ENCODE peak calls at places on chromosomes 1 and 21, in six cellular contexts. O, E, I, C, U and Z are unnamed samples.
A peak's percentile ranks its signal among the peaks of the same experiment; 100 is the strongest.

GRCh38 chr1:37726191-37726590 is 33.9 kb downstream of the CDCA8 start:
- DNase-seq in C (no peak), O (no peak), I (no peak), U (no peak), E (no peak), Z (no peak)

GRCh38 chr1:8025061-8025670 is 943 bp downstream of the ERRFI1 start:
- DNase-seq in C (no peak), I (peak; percentile 75), O (no peak), U (peak; percentile 39), E (no peak), Z (no peak)

GRCh38 chr21:22575165-22575584 is 1577.0 kb downstream of the NCAM2 start:
- DNase-seq in I (no peak), O (peak; percentile 14), E (no peak), C (no peak), U (no peak), Z (peak; percentile 25)

GRCh38 chr1:203322480-203323179 is 17.3 kb downstream of the BTG2 start:
- DNase-seq in O (no peak), C (no peak), I (no peak), U (no peak), E (no peak), Z (no peak)

GRCh38 chr1:24318988-24319863 is at the start of gene GRHL3:
- DNase-seq in E (no peak), U (no peak), I (peak; percentile 98), O (no peak), C (peak; percentile 35), Z (no peak)

GRCh38 chr21:21730524-21730923 is 732.3 kb downstream of the NCAM2 start:
- DNase-seq in O (no peak), C (no peak), U (peak; percentile 91), I (no peak), E (no peak), Z (no peak)

GRCh38 chr1:153790282-153790995 is 15.2 kb downstream of the SLC27A3 start:
- DNase-seq in C (no peak), O (no peak), I (no peak), U (peak; percentile 93), E (no peak), Z (no peak)

GRCh38 chr1:211469938-211470529 is 21.9 kb downstream of the RD3 start:
- DNase-seq in E (peak; percentile 83), I (peak; percentile 77), O (peak; percentile 83), C (peak; percentile 70), U (peak; percentile 68), Z (peak; percentile 86)

GRCh38 chr1:223319913-223320600 is 43.9 kb downstream of the SUSD4 start:
- DNase-seq in C (no peak), U (no peak), E (no peak), O (no peak), I (peak; percentile 34), Z (no peak)

GRCh38 chr1:94332516-94332915 is 85.7 kb upstream of the ABCD3 start:
- DNase-seq in C (no peak), E (no peak), U (no peak), I (no peak), O (no peak), Z (no peak)

GRCh38 chr1:41540886-41541591 is 56.6 kb upstream of the EDN2 start:
- DNase-seq in U (peak; percentile 9), O (no peak), C (peak; percentile 38), E (no peak), I (no peak), Z (no peak)

GRCh38 chr1:65558215-65558614 is 137.7 kb downstream of the LEPR start:
- DNase-seq in U (no peak), E (no peak), O (no peak), C (no peak), I (peak; percentile 8), Z (no peak)

GRCh38 chr1:178484698-178485225 is 12.0 kb downstream of the CLEC20A start:
- DNase-seq in E (no peak), C (no peak), U (no peak), I (no peak), O (no peak), Z (no peak)

GRCh38 chr21:24367936-24368335 is 1239.3 kb downstream of the MRPL39 start:
- DNase-seq in I (no peak), C (no peak), E (no peak), U (no peak), O (no peak), Z (no peak)

GRCh38 chr1:158932171-158932570 is 819 bp downstream of the PYHIN1 start:
- DNase-seq in O (no peak), I (peak; percentile 57), E (no peak), U (no peak), C (no peak), Z (no peak)

GRCh38 chr1:201734776-201735175 is 94.2 kb upstream of the IPO9 start:
- DNase-seq in E (no peak), I (no peak), O (no peak), C (no peak), U (no peak), Z (no peak)

GRCh38 chr1:167013124-167013900 is 24.2 kb downstream of the MAEL start:
- DNase-seq in C (no peak), E (no peak), I (peak; percentile 83), U (no peak), O (no peak), Z (no peak)

GRCh38 chr1:214349781-214350180 is 68.8 kb downstream of the SMYD2 start:
- DNase-seq in C (no peak), O (no peak), E (no peak), U (no peak), I (no peak), Z (no peak)

GRCh38 chr1:20123696-20124450 is 4.5 kb upstream of the PLA2G2D start:
- DNase-seq in U (peak; percentile 1), E (no peak), C (no peak), O (no peak), I (no peak), Z (no peak)

GRCh38 chr1:37255111-37255795 is 219.1 kb upstream of the ZC3H12A start:
- DNase-seq in U (no peak), E (peak; percentile 19), O (peak; percentile 58), I (peak; percentile 15), C (peak; percentile 19), Z (peak; percentile 97)

GRCh38 chr1:154769193-154769895 is 100.7 kb downstream of the KCNN3 start:
- DNase-seq in U (no peak), E (no peak), O (no peak), I (no peak), C (no peak), Z (no peak)

GRCh38 chr1:27816921-27817630 is 13.5 kb upstream of the PPP1R8 start:
- DNase-seq in I (no peak), U (peak; percentile 32), E (peak; percentile 76), O (no peak), C (no peak), Z (no peak)

GRCh38 chr1:153677718-153678518 is 570 bp upstream of the NPR1 start:
- DNase-seq in C (peak; percentile 83), E (peak; percentile 68), U (peak; percentile 63), I (peak; percentile 64), O (peak; percentile 65), Z (peak; percentile 69)

GRCh38 chr1:10718083-10718415 is 78.4 kb downstream of the CASZ1 start:
- DNase-seq in E (no peak), C (no peak), U (no peak), I (no peak), O (no peak), Z (no peak)

GRCh38 chr1:151852733-151853132 is 779 bp downstream of the THEM5 start:
- DNase-seq in O (no peak), I (no peak), U (no peak), C (no peak), E (no peak), Z (no peak)

GRCh38 chr21:45876381-45877159 is 105.0 kb upstream of the COL6A1 start:
- DNase-seq in C (no peak), O (no peak), I (no peak), E (no peak), U (peak; percentile 49), Z (peak; percentile 78)

GRCh38 chr1:196558424-196558823 is 49.8 kb downstream of the KCNT2 start:
- DNase-seq in O (no peak), E (peak; percentile 59), U (peak; percentile 84), I (peak; percentile 57), C (no peak), Z (no peak)

GRCh38 chr21:41858466-41859296 is 20.5 kb downstream of the PRDM15 start:
- DNase-seq in I (no peak), U (no peak), O (no peak), E (no peak), C (no peak), Z (no peak)

GRCh38 chr21:41398831-41399230 is 27.2 kb upstream of the MX1 start:
- DNase-seq in O (no peak), I (no peak), U (no peak), E (no peak), C (no peak), Z (no peak)

GRCh38 chr1:100868364-100868995 is 26.2 kb downstream of the EXTL2 start:
- DNase-seq in O (no peak), C (no peak), I (peak; percentile 57), U (peak; percentile 74), E (peak; percentile 28), Z (no peak)

GRCh38 chr1:154534263-154534844 is 24.1 kb downstream of the UBE2Q1 start:
- DNase-seq in O (no peak), C (peak; percentile 41), E (peak; percentile 77), I (peak; percentile 75), U (peak; percentile 20), Z (peak; percentile 35)

GRCh38 chr21:32768530-32768929 is 3.0 kb downstream of the PAXBP1 start:
- DNase-seq in C (no peak), I (no peak), O (no peak), U (peak; percentile 30), E (no peak), Z (no peak)

GRCh38 chr1:228164561-228165371 is 838 bp upstream of the IBA57 start:
- DNase-seq in O (no peak), C (no peak), U (no peak), E (no peak), I (no peak), Z (no peak)

GRCh38 chr1:39145651-39145970 is 58.9 kb upstream of the MACF1 start:
- DNase-seq in O (no peak), U (no peak), E (no peak), C (no peak), I (peak; percentile 84), Z (no peak)
- TF ChIP-seq CTCF in O (no peak), U (no peak), E (no peak), C (no peak), I (no peak), Z (no peak)

DNA sequence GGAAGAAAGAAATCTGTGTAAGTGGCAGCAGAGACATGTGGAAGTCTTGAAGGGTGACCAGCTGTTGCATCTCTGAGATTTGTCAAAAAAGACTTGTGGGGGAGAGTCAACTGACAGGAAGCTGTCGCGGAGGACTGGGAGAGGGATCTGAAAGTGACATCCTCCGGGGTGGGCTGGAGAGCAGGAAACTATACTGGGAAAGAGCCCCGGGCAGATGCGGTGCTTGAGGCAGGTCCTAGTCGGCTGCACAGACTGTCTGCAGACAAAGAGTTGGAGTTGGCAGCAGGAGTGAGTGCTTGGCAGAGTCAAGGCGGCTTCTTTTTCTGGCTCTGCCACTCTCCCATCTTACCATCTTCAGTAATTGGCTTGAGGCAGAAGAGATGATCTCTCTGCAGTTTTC is 294.0 kb upstream of the C1orf87 start:
- DNase-seq in O (no peak), E (no peak), C (no peak), I (no peak), U (no peak), Z (no peak)
- TF ChIP-seq CTCF in O (no peak), E (no peak), C (no peak), I (no peak), U (no peak), Z (no peak)

GRCh38 chr1:51926171-51926812 is 47.8 kb upstream of the NRDC start:
- DNase-seq in I (peak; percentile 58), U (peak; percentile 44), C (no peak), E (peak; percentile 42), O (peak; percentile 3), Z (no peak)
- TF ChIP-seq CTCF in I (peak; percentile 13), U (peak; percentile 39), C (no peak), E (peak; percentile 30), O (peak; percentile 36), Z (no peak)

GRCh38 chr1:156859523-156860112 is 701 bp upstream of the INSRR start:
- DNase-seq in C (peak; percentile 68), I (peak; percentile 29), E (peak; percentile 24), O (peak; percentile 37), U (peak; percentile 10), Z (peak; percentile 40)
- TF ChIP-seq CTCF in C (no peak), I (no peak), E (no peak), O (no peak), U (no peak), Z (no peak)